ENCODE peak calls at places on chromosomes 1 and 21, in nine cellular contexts. X is ureter, E is aorta, B is RPMI7951, L is lower leg skin, Y is HTR-8/SVneo, U is T-cell, N is fibroblast of the conjunctiva, W is NCI-H2029. D is an unnamed sample.
A peak's percentile ranks its signal among the peaks of the same experiment; 100 is the strongest.

GRCh38 chr1:239722080-239722479 is 335.7 kb downstream of the CHRM3 start:
- DNase-seq in X (no peak), E (no peak), B (no peak), L (no peak), Y (no peak), U (no peak), N (no peak), W (no peak), D (no peak)

GRCh38 chr1:10647414-10648170 is 148.9 kb downstream of the CASZ1 start:
- DNase-seq in X (no peak), E (no peak), B (no peak), L (no peak), Y (no peak), U (no peak), N (no peak), W (no peak), D (no peak)

GRCh38 chr1:39928809-39929587 is 25.9 kb upstream of the MFSD2A start:
- DNase-seq in X (no peak), E (no peak), B (no peak), L (no peak), Y (no peak), U (no peak), N (no peak), W (no peak), D (no peak)

GRCh38 chr1:223825767-223826461 is 19.8 kb downstream of the TP53BP2 start:
- DNase-seq in X (no peak), E (no peak), B (no peak), L (no peak), Y (no peak), U (no peak), N (no peak), W (no peak), D (no peak)

GRCh38 chr1:150577557-150578277 is 1.7 kb downstream of the MCL1 start:
- DNase-seq in X (no peak), E (no peak), B (peak; percentile 37), L (no peak), Y (no peak), U (no peak), N (no peak), W (peak; percentile 30), D (no peak)

GRCh38 chr21:30478015-30478414 is 2.2 kb downstream of the KRTAP19-1 start:
- DNase-seq in X (no peak), E (no peak), B (no peak), L (no peak), Y (no peak), U (no peak), N (no peak), W (no peak), D (no peak)

GRCh38 chr1:109933856-109934711 is 23.4 kb downstream of the CSF1 start:
- DNase-seq in X (no peak), E (peak; percentile 77), B (peak; percentile 96), L (peak; percentile 84), Y (no peak), U (no peak), N (no peak), W (no peak), D (no peak)

GRCh38 chr1:27539901-27540861 is 50.2 kb upstream of the WASF2 start:
- DNase-seq in X (no peak), E (peak; percentile 89), B (peak; percentile 97), L (no peak), Y (peak; percentile 87), U (no peak), N (no peak), W (no peak), D (no peak)

GRCh38 chr21:41885341-41886024 is 6.3 kb upstream of the PRDM15 start:
- DNase-seq in X (no peak), E (no peak), B (no peak), L (no peak), Y (no peak), U (no peak), N (no peak), W (no peak), D (no peak)

GRCh38 chr1:243420968-243421675 is 165.3 kb downstream of the SDCCAG8 start:
- DNase-seq in X (no peak), E (no peak), B (no peak), L (no peak), Y (no peak), U (no peak), N (no peak), W (no peak), D (no peak)

GRCh38 chr1:41672641-41673313 is 188.3 kb upstream of the EDN2 start:
- DNase-seq in X (no peak), E (no peak), B (no peak), L (no peak), Y (no peak), U (no peak), N (peak; percentile 65), W (no peak), D (peak; percentile 87)

GRCh38 chr1:1543706-1544099 is 3.3 kb upstream of the TMEM240 start:
- DNase-seq in X (no peak), E (no peak), B (peak; percentile 18), L (peak; percentile 93), Y (no peak), U (no peak), N (no peak), W (no peak), D (no peak)

GRCh38 chr1:101741910-101742309 is 254.8 kb downstream of the OLFM3 start:
- DNase-seq in X (no peak), E (no peak), B (no peak), L (no peak), Y (no peak), U (no peak), N (no peak), W (no peak), D (no peak)

GRCh38 chr1:10267319-10267718 is 56.9 kb downstream of the KIF1B start:
- DNase-seq in X (no peak), E (no peak), B (no peak), L (no peak), Y (no peak), U (no peak), N (no peak), W (no peak), D (no peak)